ENCODE peak calls at places on chromosomes 11 and 22, in seven cellular contexts. F is iPS DF 6.9, R is GM23248, B is heart left ventricle, V is stomach, O is sigmoid colon, M is aorta. C is an unnamed sample.

GRCh38 chr11:1854949-1855885 is 2.3 kb downstream of the LSP1 start:
- DNase-seq in V (no peak), O (no peak), R (no peak), F (no peak), B (no peak), M (no peak), C (no peak)

GRCh38 chr11:115301029-115301428 is 203.2 kb downstream of the CADM1 start:
- DNase-seq in F (no peak), V (no peak), M (no peak), B (no peak), O (no peak), R (no peak), C (no peak)

GRCh38 chr11:42544726-42545125 is 767.1 kb upstream of the API5 start:
- DNase-seq in R (no peak), B (no peak), O (no peak), F (no peak), V (no peak), M (no peak), C (no peak)

GRCh38 chr11:105719073-105719846 is 109.4 kb downstream of the GRIA4 start:
- DNase-seq in B (no peak), M (no peak), F (no peak), V (no peak), R (no peak), O (no peak), C (no peak)

GRCh38 chr11:96054870-96055705 is 131.2 kb upstream of the MTMR2 start:
- DNase-seq in B (no peak), R (peak; percentile 66), M (no peak), V (no peak), F (no peak), O (no peak), C (peak; percentile 62)

GRCh38 chr11:46680164-46680760 is 20.2 kb downstream of the ARHGAP1 start:
- DNase-seq in F (no peak), O (no peak), M (no peak), B (no peak), V (no peak), R (no peak), C (no peak)

GRCh38 chr11:99257131-99257530 is 236.4 kb downstream of the CNTN5 start:
- DNase-seq in M (no peak), B (no peak), F (no peak), O (no peak), V (no peak), R (no peak), C (no peak)

GRCh38 chr22:33921576-33922181 is 1.4 kb upstream of the LARGE1 start:
- DNase-seq in B (peak; percentile 78), V (peak; percentile 64), O (peak; percentile 86), R (peak; percentile 76), M (peak; percentile 89), F (no peak), C (peak; percentile 58)

GRCh38 chr11:104812416-104812815 is 85.8 kb downstream of the CASP12 start:
- DNase-seq in O (no peak), M (no peak), V (no peak), F (no peak), R (no peak), B (no peak), C (no peak)

GRCh38 chr11:7332962-7333361 is 81.3 kb downstream of the SYT9 start:
- DNase-seq in O (no peak), M (no peak), F (no peak), V (no peak), R (no peak), B (no peak), C (no peak)

GRCh38 chr22:43337385-43337784 is 5.8 kb downstream of the SCUBE1 start:
- DNase-seq in B (no peak), M (no peak), V (no peak), F (no peak), O (no peak), R (peak; percentile 23), C (no peak)

GRCh38 chr11:119363874-119364590 is 17.5 kb downstream of the USP2 start:
- DNase-seq in V (peak; percentile 70), M (peak; percentile 89), O (peak; percentile 81), B (peak; percentile 84), R (peak; percentile 73), F (no peak), C (peak; percentile 71)

GRCh38 chr11:102438311-102439062 is 14.1 kb downstream of the TMEM123 start:
- DNase-seq in R (peak; percentile 39), F (no peak), B (no peak), M (peak; percentile 62), V (peak; percentile 53), O (no peak), C (no peak)

GRCh38 chr11:94077568-94078293 is 50.9 kb upstream of the PANX1 start:
- DNase-seq in O (no peak), R (no peak), M (no peak), F (no peak), B (no peak), V (no peak), C (peak; percentile 12)

GRCh38 chr11:86463120-86463519 is 88.4 kb downstream of the CCDC81 start:
- DNase-seq in F (no peak), R (no peak), V (no peak), O (no peak), B (no peak), M (no peak), C (no peak)

GRCh38 chr11:103484545-103484944 is 375.3 kb downstream of the DYNC2H1 start:
- DNase-seq in O (no peak), M (no peak), B (no peak), F (no peak), V (no peak), R (no peak), C (no peak)

GRCh38 chr11:115660072-115660805 is 156.0 kb upstream of the CADM1 start:
- DNase-seq in V (no peak), O (no peak), R (no peak), M (no peak), B (no peak), F (no peak), C (peak; percentile 3)

GRCh38 chr11:8442301-8442700 is 151.7 kb downstream of the STK33 start:
- DNase-seq in V (no peak), F (no peak), B (no peak), M (no peak), O (no peak), R (no peak), C (no peak)

DNA sequence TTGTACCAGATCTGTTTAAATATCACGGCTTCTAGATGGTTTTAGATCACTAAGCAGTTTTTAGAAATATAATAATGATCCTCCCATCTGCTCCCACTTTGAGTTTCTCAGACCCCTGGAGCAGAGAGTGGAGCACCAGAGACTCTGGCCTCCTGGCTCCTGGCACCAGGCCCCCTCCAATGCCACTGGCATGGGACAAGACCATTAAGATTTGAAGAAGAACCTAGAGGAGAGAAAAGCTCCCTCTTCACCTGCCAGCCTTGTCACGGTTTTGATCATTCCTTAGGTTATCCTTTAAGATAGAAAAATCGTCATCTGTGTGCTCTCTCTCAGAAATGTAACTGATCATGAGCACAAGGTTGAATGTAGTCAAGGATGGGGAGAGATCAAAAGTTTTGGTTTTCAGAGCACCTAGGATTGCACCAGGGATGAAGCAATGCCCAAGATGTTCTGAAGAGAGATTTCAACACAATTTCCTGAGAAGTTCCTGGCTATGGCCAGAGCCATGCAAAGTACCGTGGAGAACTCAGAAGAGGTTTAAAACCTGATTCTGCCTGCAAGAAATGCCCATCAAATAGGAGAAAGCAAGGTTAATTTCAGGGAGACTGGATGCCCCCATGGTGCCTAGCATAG is 22.2 kb downstream of the IL10RA start:
- DNase-seq in F (no peak), B (no peak), V (no peak), O (no peak), R (no peak), M (no peak), C (no peak)
- H3K27ac ChIP-seq in F (no peak overlapping the region), B (peak overlapping the region; percentile 42), V (peak overlapping the region; percentile 79), O (peak overlapping the region; percentile 45), R (no peak overlapping the region), M (no peak overlapping the region), C (peak overlapping the region; percentile 88)

GRCh38 chr11:63986932-63987513 is 785 bp downstream of the OTUB1 start:
- DNase-seq in B (no peak), V (no peak), R (peak; percentile 15), O (peak; percentile 56), F (no peak), M (no peak), C (no peak)
- H3K27ac ChIP-seq in B (peak overlapping the region; percentile 89), V (peak overlapping the region; percentile 91), R (peak overlapping the region; percentile 71), O (peak overlapping the region; percentile 88), F (no peak overlapping the region), M (no peak overlapping the region), C (no peak overlapping the region)

GRCh38 chr11:12319734-12320387 is 57.5 kb upstream of the PARVA start:
- DNase-seq in F (no peak), O (no peak), M (no peak), B (no peak), R (no peak), V (no peak), C (no peak)

GRCh38 chr11:12318791-12319733 is 58.3 kb upstream of the PARVA start:
- DNase-seq in M (no peak), B (no peak), V (no peak), R (peak; percentile 91), F (no peak), O (peak; percentile 85), C (peak; percentile 46)

GRCh38 chr11:12312132-12312531 is 65.2 kb upstream of the PARVA start:
- DNase-seq in V (no peak), O (no peak), R (no peak), M (no peak), B (no peak), F (no peak), C (no peak)

GRCh38 chr11:12316432-12316831 is 60.9 kb upstream of the PARVA start:
- DNase-seq in R (no peak), V (no peak), O (no peak), F (no peak), M (no peak), B (no peak), C (no peak)

DNA sequence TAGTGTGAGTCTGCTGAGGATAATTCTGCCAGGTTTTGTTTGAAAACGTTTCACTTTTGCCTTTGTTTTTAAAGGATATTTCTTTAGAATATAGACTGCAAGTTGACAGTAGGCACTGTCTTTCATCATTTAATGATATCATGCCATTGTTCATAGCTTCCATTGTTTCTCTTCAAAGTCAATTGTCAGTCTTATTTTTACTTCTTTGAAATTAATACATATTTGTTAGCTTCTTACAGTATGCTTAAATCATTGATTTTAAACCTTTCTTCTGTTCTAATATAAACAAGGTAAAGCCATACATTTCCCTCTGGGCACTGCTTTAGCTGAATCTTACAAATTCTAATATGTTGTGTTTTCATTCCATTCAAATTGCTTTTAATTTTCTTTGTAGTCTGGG is 62.3 kb upstream of the PARVA start:
- DNase-seq in V (no peak), O (no peak), M (no peak), B (no peak), F (no peak), R (no peak), C (no peak)
- H3K27ac ChIP-seq in V (no peak overlapping the region), O (no peak overlapping the region), M (no peak overlapping the region), B (no peak overlapping the region), F (no peak overlapping the region), R (no peak overlapping the region), C (no peak overlapping the region)

DNA sequence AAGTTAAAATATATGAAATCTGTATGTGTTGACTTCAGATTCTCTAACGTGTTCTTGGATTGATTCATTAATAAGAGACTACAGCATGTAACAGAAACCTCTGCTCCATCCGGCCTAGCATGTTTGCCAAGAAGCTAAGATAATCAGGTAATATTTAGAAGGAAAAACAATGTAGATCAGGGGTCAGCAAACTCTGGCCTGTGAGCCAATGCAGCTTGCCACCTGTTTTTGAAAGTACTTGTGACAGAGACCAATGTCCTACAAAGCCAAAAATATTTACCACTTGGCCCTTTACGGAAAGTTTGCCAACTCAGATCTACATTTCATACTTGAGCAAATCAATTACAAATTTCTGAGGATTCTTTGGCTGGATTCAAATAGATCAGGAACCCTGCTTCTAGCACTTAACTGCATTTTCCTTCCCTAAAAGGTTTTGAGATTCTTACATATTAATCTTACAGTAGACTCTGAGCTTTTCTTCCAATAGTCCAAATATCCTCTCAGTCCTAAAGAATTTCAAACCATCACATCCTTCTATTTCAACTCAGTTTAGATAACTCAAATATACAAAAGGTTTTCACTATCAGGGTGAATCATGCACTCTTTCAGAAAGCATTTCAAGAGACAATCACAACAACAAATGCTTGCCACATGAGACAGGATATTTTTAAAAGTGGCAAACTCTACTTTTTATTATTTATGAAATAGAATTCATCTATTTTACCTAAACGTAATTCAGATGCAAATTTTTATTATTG is 29.5 kb downstream of the APOL5 start:
- DNase-seq in M (no peak), R (peak; percentile 26), F (no peak), O (no peak), V (no peak), B (no peak), C (no peak)
- H3K27ac ChIP-seq in M (no peak overlapping the region), R (peak overlapping the region; percentile 31), F (no peak overlapping the region), O (no peak overlapping the region), V (no peak overlapping the region), B (peak overlapping the region; percentile 30), C (no peak overlapping the region)